ENCODE peak calls at places on chromosomes 5 and 9, in nine cellular contexts. One of them, this sample, is unnamed.

GRCh38 chr9:136373300-136374182 is at the start of gene CARD9:
- DNase-seq in psoas muscle: no peak
- DNase-seq in dorsolateral prefrontal cortex: no peak
- DNase-seq in HFF-Myc: no peak
- DNase-seq in lower lobe of right lung: peak
- DNase-seq in foreskin fibroblast: peak
- DNase-seq in lung: peak
- DNase-seq in A549: no peak
- DNase-seq in mesenchymal stem cell: no peak
- DNase-seq in this sample: no peak

GRCh38 chr5:150272531-150272930 is 17.0 kb downstream of the CAMK2A start:
- DNase-seq in mesenchymal stem cell: peak
- DNase-seq in foreskin fibroblast: peak
- DNase-seq in psoas muscle: no peak
- DNase-seq in HFF-Myc: no peak
- DNase-seq in dorsolateral prefrontal cortex: no peak
- DNase-seq in lower lobe of right lung: no peak
- DNase-seq in A549: peak
- DNase-seq in lung: no peak
- DNase-seq in this sample: no peak

GRCh38 chr9:94300470-94301301 is 27.8 kb downstream of the NUTM2F start:
- DNase-seq in lung: no peak
- DNase-seq in mesenchymal stem cell: no peak
- DNase-seq in foreskin fibroblast: no peak
- DNase-seq in dorsolateral prefrontal cortex: no peak
- DNase-seq in psoas muscle: no peak
- DNase-seq in lower lobe of right lung: no peak
- DNase-seq in HFF-Myc: no peak
- DNase-seq in A549: no peak
- DNase-seq in this sample: no peak

GRCh38 chr9:89523948-89524347 is 26.0 kb upstream of the SEMA4D start:
- DNase-seq in A549: no peak
- DNase-seq in dorsolateral prefrontal cortex: no peak
- DNase-seq in foreskin fibroblast: no peak
- DNase-seq in mesenchymal stem cell: peak
- DNase-seq in HFF-Myc: no peak
- DNase-seq in lung: no peak
- DNase-seq in psoas muscle: no peak
- DNase-seq in lower lobe of right lung: no peak
- DNase-seq in this sample: no peak

GRCh38 chr5:111748304-111748763 is 8.7 kb downstream of the NREP start:
- DNase-seq in lung: no peak
- DNase-seq in lower lobe of right lung: no peak
- DNase-seq in HFF-Myc: peak
- DNase-seq in foreskin fibroblast: peak
- DNase-seq in A549: no peak
- DNase-seq in mesenchymal stem cell: peak
- DNase-seq in psoas muscle: no peak
- DNase-seq in dorsolateral prefrontal cortex: no peak
- DNase-seq in this sample: no peak

GRCh38 chr5:10653751-10654400 is 90.0 kb downstream of the ANKRD33B start:
- DNase-seq in psoas muscle: no peak
- DNase-seq in lung: no peak
- DNase-seq in mesenchymal stem cell: no peak
- DNase-seq in lower lobe of right lung: no peak
- DNase-seq in HFF-Myc: no peak
- DNase-seq in A549: no peak
- DNase-seq in foreskin fibroblast: no peak
- DNase-seq in dorsolateral prefrontal cortex: no peak
- DNase-seq in this sample: no peak

GRCh38 chr5:180803181-180804128 is 849 bp upstream of the MGAT1 start:
- DNase-seq in A549: no peak
- DNase-seq in mesenchymal stem cell: peak
- DNase-seq in foreskin fibroblast: peak
- DNase-seq in HFF-Myc: no peak
- DNase-seq in psoas muscle: peak
- DNase-seq in dorsolateral prefrontal cortex: peak
- DNase-seq in lower lobe of right lung: peak
- DNase-seq in lung: peak
- DNase-seq in this sample: no peak

GRCh38 chr9:16501726-16502125 is 368.7 kb downstream of the BNC2 start:
- DNase-seq in dorsolateral prefrontal cortex: no peak
- DNase-seq in A549: no peak
- DNase-seq in foreskin fibroblast: peak
- DNase-seq in lung: no peak
- DNase-seq in HFF-Myc: no peak
- DNase-seq in mesenchymal stem cell: no peak
- DNase-seq in psoas muscle: no peak
- DNase-seq in lower lobe of right lung: no peak
- DNase-seq in this sample: no peak

GRCh38 chr5:138632900-138633489 is 57.8 kb upstream of the HSPA9 start:
- DNase-seq in HFF-Myc: peak
- DNase-seq in lung: peak
- DNase-seq in mesenchymal stem cell: peak
- DNase-seq in psoas muscle: peak
- DNase-seq in dorsolateral prefrontal cortex: peak
- DNase-seq in A549: peak
- DNase-seq in lower lobe of right lung: peak
- DNase-seq in foreskin fibroblast: peak
- DNase-seq in this sample: peak

GRCh38 chr5:6461793-6462650 is 13.4 kb downstream of the UBE2QL1 start:
- DNase-seq in lung: no peak
- DNase-seq in dorsolateral prefrontal cortex: no peak
- DNase-seq in lower lobe of right lung: no peak
- DNase-seq in foreskin fibroblast: no peak
- DNase-seq in mesenchymal stem cell: no peak
- DNase-seq in HFF-Myc: no peak
- DNase-seq in psoas muscle: no peak
- DNase-seq in A549: no peak
- DNase-seq in this sample: no peak

GRCh38 chr5:125455041-125455440 is 708.6 kb upstream of the ZNF608 start:
- DNase-seq in psoas muscle: no peak
- DNase-seq in HFF-Myc: no peak
- DNase-seq in mesenchymal stem cell: no peak
- DNase-seq in lower lobe of right lung: no peak
- DNase-seq in lung: no peak
- DNase-seq in dorsolateral prefrontal cortex: no peak
- DNase-seq in foreskin fibroblast: peak
- DNase-seq in A549: no peak
- DNase-seq in this sample: no peak

GRCh38 chr9:129751841-129752801 is 721 bp downstream of the PTGES start:
- DNase-seq in psoas muscle: no peak
- DNase-seq in foreskin fibroblast: peak
- DNase-seq in HFF-Myc: no peak
- DNase-seq in dorsolateral prefrontal cortex: no peak
- DNase-seq in A549: no peak
- DNase-seq in lung: peak
- DNase-seq in lower lobe of right lung: peak
- DNase-seq in mesenchymal stem cell: peak
- DNase-seq in this sample: no peak

GRCh38 chr9:127572961-127573727 is 38.9 kb upstream of the STXBP1 start:
- DNase-seq in HFF-Myc: no peak
- DNase-seq in dorsolateral prefrontal cortex: no peak
- DNase-seq in lower lobe of right lung: no peak
- DNase-seq in foreskin fibroblast: peak
- DNase-seq in A549: no peak
- DNase-seq in psoas muscle: no peak
- DNase-seq in lung: no peak
- DNase-seq in mesenchymal stem cell: peak
- DNase-seq in this sample: no peak

GRCh38 chr5:62043289-62044274 is 262.4 kb upstream of the KIF2A start:
- DNase-seq in A549: no peak
- DNase-seq in mesenchymal stem cell: no peak
- DNase-seq in lung: no peak
- DNase-seq in dorsolateral prefrontal cortex: no peak
- DNase-seq in psoas muscle: no peak
- DNase-seq in lower lobe of right lung: no peak
- DNase-seq in foreskin fibroblast: no peak
- DNase-seq in HFF-Myc: no peak
- DNase-seq in this sample: peak

GRCh38 chr9:33166263-33167083 is 663 bp downstream of the B4GALT1 start:
- DNase-seq in lung: peak
- DNase-seq in psoas muscle: peak
- DNase-seq in dorsolateral prefrontal cortex: no peak
- DNase-seq in mesenchymal stem cell: peak
- DNase-seq in lower lobe of right lung: peak
- DNase-seq in HFF-Myc: no peak
- DNase-seq in foreskin fibroblast: peak
- DNase-seq in A549: peak
- DNase-seq in this sample: no peak

GRCh38 chr5:136458481-136458880 is 93.1 kb upstream of the TRPC7 start:
- DNase-seq in foreskin fibroblast: no peak
- DNase-seq in lung: no peak
- DNase-seq in mesenchymal stem cell: no peak
- DNase-seq in HFF-Myc: no peak
- DNase-seq in lower lobe of right lung: no peak
- DNase-seq in psoas muscle: no peak
- DNase-seq in A549: no peak
- DNase-seq in dorsolateral prefrontal cortex: no peak
- DNase-seq in this sample: no peak

GRCh38 chr5:50786073-50786472 is 119.6 kb downstream of the PARP8 start:
- DNase-seq in dorsolateral prefrontal cortex: no peak
- DNase-seq in lung: no peak
- DNase-seq in psoas muscle: no peak
- DNase-seq in foreskin fibroblast: peak
- DNase-seq in HFF-Myc: no peak
- DNase-seq in A549: no peak
- DNase-seq in mesenchymal stem cell: peak
- DNase-seq in lower lobe of right lung: no peak
- DNase-seq in this sample: no peak

GRCh38 chr5:39674209-39675082 is 249.7 kb upstream of the DAB2 start:
- DNase-seq in foreskin fibroblast: no peak
- DNase-seq in A549: no peak
- DNase-seq in lung: no peak
- DNase-seq in psoas muscle: no peak
- DNase-seq in HFF-Myc: no peak
- DNase-seq in dorsolateral prefrontal cortex: no peak
- DNase-seq in lower lobe of right lung: no peak
- DNase-seq in mesenchymal stem cell: no peak
- DNase-seq in this sample: no peak

GRCh38 chr5:39675676-39676075 is 250.9 kb upstream of the DAB2 start:
- DNase-seq in A549: no peak
- DNase-seq in mesenchymal stem cell: peak
- DNase-seq in psoas muscle: no peak
- DNase-seq in lower lobe of right lung: no peak
- DNase-seq in HFF-Myc: no peak
- DNase-seq in foreskin fibroblast: peak
- DNase-seq in lung: no peak
- DNase-seq in dorsolateral prefrontal cortex: no peak
- DNase-seq in this sample: no peak

GRCh38 chr5:39680213-39680612 is 255.4 kb upstream of the DAB2 start:
- DNase-seq in mesenchymal stem cell: no peak
- DNase-seq in foreskin fibroblast: no peak
- DNase-seq in A549: no peak
- DNase-seq in psoas muscle: no peak
- DNase-seq in lower lobe of right lung: no peak
- DNase-seq in dorsolateral prefrontal cortex: no peak
- DNase-seq in lung: no peak
- DNase-seq in HFF-Myc: no peak
- DNase-seq in this sample: no peak

GRCh38 chr5:39678533-39678932 is 253.8 kb upstream of the DAB2 start:
- DNase-seq in foreskin fibroblast: no peak
- DNase-seq in psoas muscle: no peak
- DNase-seq in lung: no peak
- DNase-seq in lower lobe of right lung: no peak
- DNase-seq in HFF-Myc: no peak
- DNase-seq in A549: no peak
- DNase-seq in dorsolateral prefrontal cortex: no peak
- DNase-seq in mesenchymal stem cell: no peak
- DNase-seq in this sample: no peak
- H3K4me3 ChIP-seq in foreskin fibroblast: no peak
- H3K4me3 ChIP-seq in psoas muscle: no peak
- H3K4me3 ChIP-seq in lung: no peak
- H3K4me3 ChIP-seq in lower lobe of right lung: no peak
- H3K4me3 ChIP-seq in HFF-Myc: no peak
- H3K4me3 ChIP-seq in A549: no peak
- H3K4me3 ChIP-seq in dorsolateral prefrontal cortex: no peak
- H3K4me3 ChIP-seq in mesenchymal stem cell: no peak
- H3K4me3 ChIP-seq in this sample: no peak

GRCh38 chr9:105608685-105609598 is 51.0 kb downstream of the FKTN start:
- DNase-seq in HFF-Myc: peak
- DNase-seq in dorsolateral prefrontal cortex: no peak
- DNase-seq in A549: peak
- DNase-seq in lung: no peak
- DNase-seq in lower lobe of right lung: no peak
- DNase-seq in mesenchymal stem cell: peak
- DNase-seq in foreskin fibroblast: peak
- DNase-seq in psoas muscle: no peak
- DNase-seq in this sample: no peak
- H3K4me3 ChIP-seq in HFF-Myc: no peak
- H3K4me3 ChIP-seq in dorsolateral prefrontal cortex: no peak
- H3K4me3 ChIP-seq in A549: no peak
- H3K4me3 ChIP-seq in lung: no peak
- H3K4me3 ChIP-seq in lower lobe of right lung: no peak
- H3K4me3 ChIP-seq in mesenchymal stem cell: no peak
- H3K4me3 ChIP-seq in foreskin fibroblast: no peak
- H3K4me3 ChIP-seq in psoas muscle: no peak
- H3K4me3 ChIP-seq in this sample: no peak

DNA sequence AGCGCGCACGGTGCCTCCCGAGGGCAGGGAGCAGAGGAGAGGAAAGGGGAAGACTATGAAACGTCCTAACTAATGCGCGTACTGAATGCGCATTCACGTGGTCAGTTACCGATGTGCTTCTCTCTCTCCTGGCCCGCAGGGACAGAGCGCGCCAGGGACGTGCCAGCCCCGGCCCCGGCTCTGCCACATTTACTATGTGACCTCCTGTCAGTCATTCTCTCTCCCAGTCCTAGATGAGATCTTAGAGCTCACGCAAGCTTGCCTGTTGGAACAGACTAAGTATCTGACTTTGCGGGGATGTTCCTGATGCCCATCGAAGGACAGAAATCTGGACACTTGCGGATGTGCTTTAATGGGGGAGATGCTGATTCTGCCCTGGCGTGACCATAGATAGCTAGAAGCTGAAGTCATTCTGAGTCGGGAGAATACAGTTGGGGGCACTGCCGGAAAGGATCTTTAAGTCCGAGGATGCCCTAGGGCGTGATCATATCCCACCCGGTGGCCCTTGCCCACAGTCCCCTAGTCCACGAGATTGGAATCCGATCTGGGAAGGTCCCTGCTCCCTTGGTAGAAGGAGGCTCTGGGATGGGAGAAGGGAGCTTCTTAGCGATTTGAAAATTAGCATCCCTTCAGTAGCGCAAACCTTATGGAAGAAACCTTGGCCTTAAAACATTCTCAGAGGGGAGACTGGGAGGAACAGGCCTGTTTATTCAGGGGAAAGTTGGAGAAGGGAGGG is 5.8 kb upstream of the EBF1 start:
- DNase-seq in dorsolateral prefrontal cortex: no peak
- DNase-seq in lower lobe of right lung: no peak
- DNase-seq in HFF-Myc: no peak
- DNase-seq in psoas muscle: no peak
- DNase-seq in foreskin fibroblast: no peak
- DNase-seq in A549: no peak
- DNase-seq in mesenchymal stem cell: no peak
- DNase-seq in lung: no peak
- DNase-seq in this sample: no peak
- H3K4me3 ChIP-seq in dorsolateral prefrontal cortex: no peak
- H3K4me3 ChIP-seq in lower lobe of right lung: no peak
- H3K4me3 ChIP-seq in HFF-Myc: no peak
- H3K4me3 ChIP-seq in psoas muscle: no peak
- H3K4me3 ChIP-seq in foreskin fibroblast: no peak
- H3K4me3 ChIP-seq in A549: no peak
- H3K4me3 ChIP-seq in mesenchymal stem cell: no peak
- H3K4me3 ChIP-seq in lung: no peak
- H3K4me3 ChIP-seq in this sample: peak

GRCh38 chr5:118931564-118931963 is 56.8 kb downstream of the DTWD2 start:
- DNase-seq in HFF-Myc: no peak
- DNase-seq in A549: no peak
- DNase-seq in psoas muscle: no peak
- DNase-seq in foreskin fibroblast: no peak
- DNase-seq in mesenchymal stem cell: no peak
- DNase-seq in dorsolateral prefrontal cortex: no peak
- DNase-seq in lung: no peak
- DNase-seq in lower lobe of right lung: no peak
- DNase-seq in this sample: no peak
- H3K4me3 ChIP-seq in HFF-Myc: no peak
- H3K4me3 ChIP-seq in A549: no peak
- H3K4me3 ChIP-seq in psoas muscle: no peak
- H3K4me3 ChIP-seq in foreskin fibroblast: no peak
- H3K4me3 ChIP-seq in mesenchymal stem cell: no peak
- H3K4me3 ChIP-seq in dorsolateral prefrontal cortex: no peak
- H3K4me3 ChIP-seq in lung: no peak
- H3K4me3 ChIP-seq in lower lobe of right lung: no peak
- H3K4me3 ChIP-seq in this sample: no peak